ENCODE peak calls at places on chromosomes 13 and 19, in six cellular contexts. One of them, this sample, is unnamed.

GRCh38 chr19:8585894-8586750 is 8.9 kb upstream of the MYO1F start:
- DNase-seq in stimulated activated CD8-positive, alpha-beta memory T cell treated with anti-CD3 and anti-CD28 coated beads, Interleukin-4, amount 100 ng/mL, for 1 hour: peak
- DNase-seq in activated CD4-positive, alpha-beta memory T cell treated with anti-CD3 and anti-CD28 coated beads, Interleukin-2, amount 10 ng/mL, durations not matched to agents 7 days and 5 days: peak
- DNase-seq in adipocyte: peak
- DNase-seq in mucosa of gallbladder: no peak
- DNase-seq in stimulated activated CD4-positive, alpha-beta T cell treated with anti-CD3 and anti-CD28 coated beads, Interleukin-1b, Interleukin-23, amount 100 ng/mL, for 4 hours: no peak
- DNase-seq in this sample: peak

GRCh38 chr19:54325194-54325621 is 12.2 kb upstream of the LILRA5 start:
- DNase-seq in stimulated activated CD8-positive, alpha-beta memory T cell treated with anti-CD3 and anti-CD28 coated beads, Interleukin-4, amount 100 ng/mL, for 1 hour: peak
- DNase-seq in activated CD4-positive, alpha-beta memory T cell treated with anti-CD3 and anti-CD28 coated beads, Interleukin-2, amount 10 ng/mL, durations not matched to agents 7 days and 5 days: peak
- DNase-seq in adipocyte: peak
- DNase-seq in mucosa of gallbladder: peak
- DNase-seq in stimulated activated CD4-positive, alpha-beta T cell treated with anti-CD3 and anti-CD28 coated beads, Interleukin-1b, Interleukin-23, amount 100 ng/mL, for 4 hours: peak
- DNase-seq in this sample: peak

GRCh38 chr19:55090564-55090963 is 14.9 kb downstream of the EPS8L1 start:
- DNase-seq in stimulated activated CD8-positive, alpha-beta memory T cell treated with anti-CD3 and anti-CD28 coated beads, Interleukin-4, amount 100 ng/mL, for 1 hour: no peak
- DNase-seq in activated CD4-positive, alpha-beta memory T cell treated with anti-CD3 and anti-CD28 coated beads, Interleukin-2, amount 10 ng/mL, durations not matched to agents 7 days and 5 days: no peak
- DNase-seq in adipocyte: no peak
- DNase-seq in mucosa of gallbladder: no peak
- DNase-seq in stimulated activated CD4-positive, alpha-beta T cell treated with anti-CD3 and anti-CD28 coated beads, Interleukin-1b, Interleukin-23, amount 100 ng/mL, for 4 hours: no peak
- DNase-seq in this sample: no peak

GRCh38 chr19:51136891-51137551 is 5.1 kb upstream of the SIGLEC7 start:
- DNase-seq in stimulated activated CD8-positive, alpha-beta memory T cell treated with anti-CD3 and anti-CD28 coated beads, Interleukin-4, amount 100 ng/mL, for 1 hour: no peak
- DNase-seq in activated CD4-positive, alpha-beta memory T cell treated with anti-CD3 and anti-CD28 coated beads, Interleukin-2, amount 10 ng/mL, durations not matched to agents 7 days and 5 days: no peak
- DNase-seq in adipocyte: no peak
- DNase-seq in mucosa of gallbladder: no peak
- DNase-seq in stimulated activated CD4-positive, alpha-beta T cell treated with anti-CD3 and anti-CD28 coated beads, Interleukin-1b, Interleukin-23, amount 100 ng/mL, for 4 hours: no peak
- DNase-seq in this sample: no peak

GRCh38 chr13:97434417-97435296 is 688 bp downstream of the RAP2A start:
- DNase-seq in stimulated activated CD8-positive, alpha-beta memory T cell treated with anti-CD3 and anti-CD28 coated beads, Interleukin-4, amount 100 ng/mL, for 1 hour: no peak
- DNase-seq in activated CD4-positive, alpha-beta memory T cell treated with anti-CD3 and anti-CD28 coated beads, Interleukin-2, amount 10 ng/mL, durations not matched to agents 7 days and 5 days: peak
- DNase-seq in adipocyte: peak
- DNase-seq in mucosa of gallbladder: peak
- DNase-seq in stimulated activated CD4-positive, alpha-beta T cell treated with anti-CD3 and anti-CD28 coated beads, Interleukin-1b, Interleukin-23, amount 100 ng/mL, for 4 hours: peak
- DNase-seq in this sample: peak

GRCh38 chr19:16868423-16869130 is 20.2 kb upstream of the F2RL3 start:
- DNase-seq in stimulated activated CD8-positive, alpha-beta memory T cell treated with anti-CD3 and anti-CD28 coated beads, Interleukin-4, amount 100 ng/mL, for 1 hour: no peak
- DNase-seq in activated CD4-positive, alpha-beta memory T cell treated with anti-CD3 and anti-CD28 coated beads, Interleukin-2, amount 10 ng/mL, durations not matched to agents 7 days and 5 days: no peak
- DNase-seq in adipocyte: no peak
- DNase-seq in mucosa of gallbladder: no peak
- DNase-seq in stimulated activated CD4-positive, alpha-beta T cell treated with anti-CD3 and anti-CD28 coated beads, Interleukin-1b, Interleukin-23, amount 100 ng/mL, for 4 hours: no peak
- DNase-seq in this sample: no peak

GRCh38 chr19:29188704-29189375 is 24.1 kb downstream of the UQCRFS1 start:
- DNase-seq in stimulated activated CD8-positive, alpha-beta memory T cell treated with anti-CD3 and anti-CD28 coated beads, Interleukin-4, amount 100 ng/mL, for 1 hour: no peak
- DNase-seq in activated CD4-positive, alpha-beta memory T cell treated with anti-CD3 and anti-CD28 coated beads, Interleukin-2, amount 10 ng/mL, durations not matched to agents 7 days and 5 days: no peak
- DNase-seq in adipocyte: peak
- DNase-seq in mucosa of gallbladder: no peak
- DNase-seq in stimulated activated CD4-positive, alpha-beta T cell treated with anti-CD3 and anti-CD28 coated beads, Interleukin-1b, Interleukin-23, amount 100 ng/mL, for 4 hours: no peak
- DNase-seq in this sample: no peak

GRCh38 chr13:72590091-72590490 is 137.3 kb downstream of the MZT1 start:
- DNase-seq in stimulated activated CD8-positive, alpha-beta memory T cell treated with anti-CD3 and anti-CD28 coated beads, Interleukin-4, amount 100 ng/mL, for 1 hour: no peak
- DNase-seq in activated CD4-positive, alpha-beta memory T cell treated with anti-CD3 and anti-CD28 coated beads, Interleukin-2, amount 10 ng/mL, durations not matched to agents 7 days and 5 days: no peak
- DNase-seq in adipocyte: no peak
- DNase-seq in mucosa of gallbladder: no peak
- DNase-seq in stimulated activated CD4-positive, alpha-beta T cell treated with anti-CD3 and anti-CD28 coated beads, Interleukin-1b, Interleukin-23, amount 100 ng/mL, for 4 hours: no peak
- DNase-seq in this sample: no peak

GRCh38 chr19:48616041-48616436 is 1.2 kb upstream of the FAM83E start:
- DNase-seq in stimulated activated CD8-positive, alpha-beta memory T cell treated with anti-CD3 and anti-CD28 coated beads, Interleukin-4, amount 100 ng/mL, for 1 hour: no peak
- DNase-seq in activated CD4-positive, alpha-beta memory T cell treated with anti-CD3 and anti-CD28 coated beads, Interleukin-2, amount 10 ng/mL, durations not matched to agents 7 days and 5 days: no peak
- DNase-seq in adipocyte: no peak
- DNase-seq in mucosa of gallbladder: no peak
- DNase-seq in stimulated activated CD4-positive, alpha-beta T cell treated with anti-CD3 and anti-CD28 coated beads, Interleukin-1b, Interleukin-23, amount 100 ng/mL, for 4 hours: no peak
- DNase-seq in this sample: peak

GRCh38 chr13:45621950-45622349 is 6.4 kb upstream of the ERICH6B start:
- DNase-seq in stimulated activated CD8-positive, alpha-beta memory T cell treated with anti-CD3 and anti-CD28 coated beads, Interleukin-4, amount 100 ng/mL, for 1 hour: no peak
- DNase-seq in activated CD4-positive, alpha-beta memory T cell treated with anti-CD3 and anti-CD28 coated beads, Interleukin-2, amount 10 ng/mL, durations not matched to agents 7 days and 5 days: no peak
- DNase-seq in adipocyte: no peak
- DNase-seq in mucosa of gallbladder: no peak
- DNase-seq in stimulated activated CD4-positive, alpha-beta T cell treated with anti-CD3 and anti-CD28 coated beads, Interleukin-1b, Interleukin-23, amount 100 ng/mL, for 4 hours: no peak
- DNase-seq in this sample: no peak

GRCh38 chr13:40383132-40383531 is 283.3 kb downstream of the FOXO1 start:
- DNase-seq in stimulated activated CD8-positive, alpha-beta memory T cell treated with anti-CD3 and anti-CD28 coated beads, Interleukin-4, amount 100 ng/mL, for 1 hour: no peak
- DNase-seq in activated CD4-positive, alpha-beta memory T cell treated with anti-CD3 and anti-CD28 coated beads, Interleukin-2, amount 10 ng/mL, durations not matched to agents 7 days and 5 days: no peak
- DNase-seq in adipocyte: no peak
- DNase-seq in mucosa of gallbladder: no peak
- DNase-seq in stimulated activated CD4-positive, alpha-beta T cell treated with anti-CD3 and anti-CD28 coated beads, Interleukin-1b, Interleukin-23, amount 100 ng/mL, for 4 hours: no peak
- DNase-seq in this sample: no peak

GRCh38 chr13:43894438-43894837 is 14.7 kb downstream of the LACC1 start:
- DNase-seq in stimulated activated CD8-positive, alpha-beta memory T cell treated with anti-CD3 and anti-CD28 coated beads, Interleukin-4, amount 100 ng/mL, for 1 hour: no peak
- DNase-seq in activated CD4-positive, alpha-beta memory T cell treated with anti-CD3 and anti-CD28 coated beads, Interleukin-2, amount 10 ng/mL, durations not matched to agents 7 days and 5 days: no peak
- DNase-seq in adipocyte: no peak
- DNase-seq in mucosa of gallbladder: no peak
- DNase-seq in stimulated activated CD4-positive, alpha-beta T cell treated with anti-CD3 and anti-CD28 coated beads, Interleukin-1b, Interleukin-23, amount 100 ng/mL, for 4 hours: no peak
- DNase-seq in this sample: no peak

GRCh38 chr19:4363571-4364304 is 20.4 kb downstream of the MPND start:
- DNase-seq in stimulated activated CD8-positive, alpha-beta memory T cell treated with anti-CD3 and anti-CD28 coated beads, Interleukin-4, amount 100 ng/mL, for 1 hour: no peak
- DNase-seq in activated CD4-positive, alpha-beta memory T cell treated with anti-CD3 and anti-CD28 coated beads, Interleukin-2, amount 10 ng/mL, durations not matched to agents 7 days and 5 days: no peak
- DNase-seq in adipocyte: no peak
- DNase-seq in mucosa of gallbladder: no peak
- DNase-seq in stimulated activated CD4-positive, alpha-beta T cell treated with anti-CD3 and anti-CD28 coated beads, Interleukin-1b, Interleukin-23, amount 100 ng/mL, for 4 hours: no peak
- DNase-seq in this sample: no peak

GRCh38 chr19:18920400-18920799 is 885 bp downstream of the DDX49 start:
- DNase-seq in stimulated activated CD8-positive, alpha-beta memory T cell treated with anti-CD3 and anti-CD28 coated beads, Interleukin-4, amount 100 ng/mL, for 1 hour: no peak
- DNase-seq in activated CD4-positive, alpha-beta memory T cell treated with anti-CD3 and anti-CD28 coated beads, Interleukin-2, amount 10 ng/mL, durations not matched to agents 7 days and 5 days: no peak
- DNase-seq in adipocyte: no peak
- DNase-seq in mucosa of gallbladder: no peak
- DNase-seq in stimulated activated CD4-positive, alpha-beta T cell treated with anti-CD3 and anti-CD28 coated beads, Interleukin-1b, Interleukin-23, amount 100 ng/mL, for 4 hours: no peak
- DNase-seq in this sample: no peak

GRCh38 chr19:13164370-13165090 is 14.3 kb downstream of the IER2 start:
- DNase-seq in stimulated activated CD8-positive, alpha-beta memory T cell treated with anti-CD3 and anti-CD28 coated beads, Interleukin-4, amount 100 ng/mL, for 1 hour: no peak
- DNase-seq in activated CD4-positive, alpha-beta memory T cell treated with anti-CD3 and anti-CD28 coated beads, Interleukin-2, amount 10 ng/mL, durations not matched to agents 7 days and 5 days: peak
- DNase-seq in adipocyte: peak
- DNase-seq in mucosa of gallbladder: no peak
- DNase-seq in stimulated activated CD4-positive, alpha-beta T cell treated with anti-CD3 and anti-CD28 coated beads, Interleukin-1b, Interleukin-23, amount 100 ng/mL, for 4 hours: peak
- DNase-seq in this sample: peak

GRCh38 chr13:77810891-77811290 is 107.7 kb downstream of the EDNRB start:
- DNase-seq in stimulated activated CD8-positive, alpha-beta memory T cell treated with anti-CD3 and anti-CD28 coated beads, Interleukin-4, amount 100 ng/mL, for 1 hour: no peak
- DNase-seq in activated CD4-positive, alpha-beta memory T cell treated with anti-CD3 and anti-CD28 coated beads, Interleukin-2, amount 10 ng/mL, durations not matched to agents 7 days and 5 days: no peak
- DNase-seq in adipocyte: no peak
- DNase-seq in mucosa of gallbladder: no peak
- DNase-seq in stimulated activated CD4-positive, alpha-beta T cell treated with anti-CD3 and anti-CD28 coated beads, Interleukin-1b, Interleukin-23, amount 100 ng/mL, for 4 hours: no peak
- DNase-seq in this sample: no peak

GRCh38 chr13:98483636-98484288 is 93.1 kb downstream of the STK24 start:
- DNase-seq in stimulated activated CD8-positive, alpha-beta memory T cell treated with anti-CD3 and anti-CD28 coated beads, Interleukin-4, amount 100 ng/mL, for 1 hour: no peak
- DNase-seq in activated CD4-positive, alpha-beta memory T cell treated with anti-CD3 and anti-CD28 coated beads, Interleukin-2, amount 10 ng/mL, durations not matched to agents 7 days and 5 days: no peak
- DNase-seq in adipocyte: peak
- DNase-seq in mucosa of gallbladder: no peak
- DNase-seq in stimulated activated CD4-positive, alpha-beta T cell treated with anti-CD3 and anti-CD28 coated beads, Interleukin-1b, Interleukin-23, amount 100 ng/mL, for 4 hours: no peak
- DNase-seq in this sample: no peak

GRCh38 chr13:22235285-22235949 is 564.5 kb downstream of the FGF9 start:
- DNase-seq in stimulated activated CD8-positive, alpha-beta memory T cell treated with anti-CD3 and anti-CD28 coated beads, Interleukin-4, amount 100 ng/mL, for 1 hour: no peak
- DNase-seq in activated CD4-positive, alpha-beta memory T cell treated with anti-CD3 and anti-CD28 coated beads, Interleukin-2, amount 10 ng/mL, durations not matched to agents 7 days and 5 days: no peak
- DNase-seq in adipocyte: no peak
- DNase-seq in mucosa of gallbladder: no peak
- DNase-seq in stimulated activated CD4-positive, alpha-beta T cell treated with anti-CD3 and anti-CD28 coated beads, Interleukin-1b, Interleukin-23, amount 100 ng/mL, for 4 hours: no peak
- DNase-seq in this sample: no peak

GRCh38 chr19:5323475-5323811 is 17.2 kb downstream of the PTPRS start:
- DNase-seq in stimulated activated CD8-positive, alpha-beta memory T cell treated with anti-CD3 and anti-CD28 coated beads, Interleukin-4, amount 100 ng/mL, for 1 hour: no peak
- DNase-seq in activated CD4-positive, alpha-beta memory T cell treated with anti-CD3 and anti-CD28 coated beads, Interleukin-2, amount 10 ng/mL, durations not matched to agents 7 days and 5 days: no peak
- DNase-seq in adipocyte: no peak
- DNase-seq in mucosa of gallbladder: no peak
- DNase-seq in stimulated activated CD4-positive, alpha-beta T cell treated with anti-CD3 and anti-CD28 coated beads, Interleukin-1b, Interleukin-23, amount 100 ng/mL, for 4 hours: no peak
- DNase-seq in this sample: no peak

GRCh38 chr13:77596777-77597176 is 61.3 kb downstream of the SCEL start:
- DNase-seq in stimulated activated CD8-positive, alpha-beta memory T cell treated with anti-CD3 and anti-CD28 coated beads, Interleukin-4, amount 100 ng/mL, for 1 hour: no peak
- DNase-seq in activated CD4-positive, alpha-beta memory T cell treated with anti-CD3 and anti-CD28 coated beads, Interleukin-2, amount 10 ng/mL, durations not matched to agents 7 days and 5 days: no peak
- DNase-seq in adipocyte: no peak
- DNase-seq in mucosa of gallbladder: no peak
- DNase-seq in stimulated activated CD4-positive, alpha-beta T cell treated with anti-CD3 and anti-CD28 coated beads, Interleukin-1b, Interleukin-23, amount 100 ng/mL, for 4 hours: no peak
- DNase-seq in this sample: no peak

GRCh38 chr19:17817668-17818363 is 3.5 kb downstream of the INSL3 start:
- DNase-seq in stimulated activated CD8-positive, alpha-beta memory T cell treated with anti-CD3 and anti-CD28 coated beads, Interleukin-4, amount 100 ng/mL, for 1 hour: no peak
- DNase-seq in activated CD4-positive, alpha-beta memory T cell treated with anti-CD3 and anti-CD28 coated beads, Interleukin-2, amount 10 ng/mL, durations not matched to agents 7 days and 5 days: no peak
- DNase-seq in adipocyte: no peak
- DNase-seq in mucosa of gallbladder: no peak
- DNase-seq in stimulated activated CD4-positive, alpha-beta T cell treated with anti-CD3 and anti-CD28 coated beads, Interleukin-1b, Interleukin-23, amount 100 ng/mL, for 4 hours: no peak
- DNase-seq in this sample: no peak